ENCODE peak calls at places on chromosomes 4 and X, in ten cellular contexts. L is uterus, I is left ventricle myocardium inferior, C is tibial artery, Y is PC-9, Q is ascending aorta, X is GM23248, T is fibroblast of lung, M is stomach, B is right cardiac atrium. G is an unnamed sample.
A peak's percentile ranks its signal among the peaks of the same experiment; 100 is the strongest.

GRCh38 chrX:41526925-41527324 is 79.8 kb downstream of the NYX start:
- DNase-seq in L (no peak), I (no peak), C (no peak), Y (no peak), Q (no peak), X (peak; percentile 42), T (no peak), M (no peak), B (no peak), G (no peak)

GRCh38 chr4:38982356-38983095 is 49.7 kb downstream of the TMEM156 start:
- DNase-seq in L (no peak), I (no peak), C (no peak), Y (no peak), Q (no peak), X (peak; percentile 85), T (no peak), M (no peak), B (no peak), G (no peak)

GRCh38 chr4:181687116-181687515 is 556.1 kb upstream of the TENM3 start:
- DNase-seq in L (no peak), I (no peak), C (no peak), Y (no peak), Q (no peak), X (no peak), T (no peak), M (no peak), B (no peak), G (no peak)

GRCh38 chrX:323721-324628 is 5.4 kb upstream of the GTPBP6 start:
- DNase-seq in L (peak; percentile 57), I (peak; percentile 25), C (peak; percentile 63), Y (peak; percentile 43), Q (no peak), X (peak; percentile 61), T (peak; percentile 62), M (peak; percentile 60), B (peak; percentile 44), G (peak; percentile 66)

GRCh38 chr4:137638934-137639333 is 106.6 kb upstream of the PCDH18 start:
- DNase-seq in L (no peak), I (no peak), C (no peak), Y (no peak), Q (no peak), X (no peak), T (no peak), M (no peak), B (no peak), G (no peak)

GRCh38 chrX:103688949-103689348 is 2.5 kb upstream of the MORF4L2 start:
- DNase-seq in L (no peak), I (no peak), C (no peak), Y (peak; percentile 46), Q (no peak), X (peak; percentile 66), T (peak; percentile 60), M (no peak), B (no peak), G (peak; percentile 37)

GRCh38 chrX:554271-554670 is 76.3 kb upstream of the SHOX start:
- DNase-seq in L (no peak), I (no peak), C (no peak), Y (no peak), Q (no peak), X (no peak), T (no peak), M (no peak), B (no peak), G (no peak)

GRCh38 chr4:147821555-147821954 is 89.7 kb downstream of the ARHGAP10 start:
- DNase-seq in L (no peak), I (no peak), C (no peak), Y (no peak), Q (no peak), X (peak; percentile 34), T (no peak), M (no peak), B (no peak), G (peak; percentile 18)

GRCh38 chr4:48205092-48205491 is 64.5 kb downstream of the TEC start:
- DNase-seq in L (no peak), I (no peak), C (no peak), Y (no peak), Q (no peak), X (no peak), T (peak; percentile 9), M (no peak), B (no peak), G (no peak)
- H3K4me1 ChIP-seq in L (no peaks in the 10 kb centered on the region), I (peaks cover 15% of the 10 kb centered on the region), C (no peaks in the 10 kb centered on the region), Y (no peaks in the 10 kb centered on the region), Q (no peaks in the 10 kb centered on the region), X (no peaks in the 10 kb centered on the region), T (no peaks in the 10 kb centered on the region), M (no peaks in the 10 kb centered on the region), B (no peaks in the 10 kb centered on the region), G (no peaks in the 10 kb centered on the region)

GRCh38 chr4:86924805-86925204 is 10.0 kb upstream of the AFF1 start:
- DNase-seq in L (no peak), I (no peak), C (no peak), Y (peak; percentile 39), Q (no peak), X (peak; percentile 78), T (peak; percentile 64), M (no peak), B (no peak), G (no peak)

GRCh38 chr4:86919824-86920223 is 15.0 kb upstream of the AFF1 start:
- DNase-seq in L (no peak), I (no peak), C (no peak), Y (no peak), Q (no peak), X (peak; percentile 34), T (no peak), M (no peak), B (no peak), G (no peak)

GRCh38 chr4:86918539-86919072 is 16.2 kb upstream of the AFF1 start:
- DNase-seq in L (no peak), I (no peak), C (no peak), Y (no peak), Q (no peak), X (peak; percentile 44), T (peak; percentile 52), M (no peak), B (no peak), G (no peak)

GRCh38 chr4:86917212-86918039 is 17.4 kb upstream of the AFF1 start:
- DNase-seq in L (no peak), I (no peak), C (no peak), Y (no peak), Q (no peak), X (no peak), T (no peak), M (no peak), B (no peak), G (no peak)

GRCh38 chr4:86921608-86922252 is 13.1 kb upstream of the AFF1 start:
- DNase-seq in L (no peak), I (no peak), C (no peak), Y (no peak), Q (no peak), X (peak; percentile 69), T (peak; percentile 46), M (no peak), B (no peak), G (no peak)
- H3K27ac ChIP-seq in L (no peak overlapping the region), I (no peak overlapping the region), C (no peak overlapping the region), Y (no peak overlapping the region), Q (no peak overlapping the region), X (peak overlapping the region; percentile 33), T (no peak overlapping the region), M (no peak overlapping the region), B (no peak overlapping the region), G (no peak overlapping the region)

GRCh38 chrX:132393090-132393884 is 95.6 kb downstream of the MBNL3 start:
- DNase-seq in L (no peak), I (no peak), C (no peak), Y (no peak), Q (no peak), X (peak; percentile 1), T (no peak), M (no peak), B (no peak), G (no peak)

GRCh38 chrX:132390817-132391216 is 98.0 kb downstream of the MBNL3 start:
- DNase-seq in L (no peak), I (no peak), C (no peak), Y (no peak), Q (no peak), X (no peak), T (no peak), M (no peak), B (no peak), G (no peak)

GRCh38 chrX:132384301-132384700 is 104.5 kb downstream of the MBNL3 start:
- DNase-seq in L (no peak), I (no peak), C (no peak), Y (no peak), Q (no peak), X (no peak), T (no peak), M (no peak), B (no peak), G (no peak)

GRCh38 chrX:132389480-132389879 is 99.4 kb downstream of the MBNL3 start:
- DNase-seq in L (no peak), I (no peak), C (no peak), Y (no peak), Q (no peak), X (no peak), T (no peak), M (no peak), B (no peak), G (no peak)

DNA sequence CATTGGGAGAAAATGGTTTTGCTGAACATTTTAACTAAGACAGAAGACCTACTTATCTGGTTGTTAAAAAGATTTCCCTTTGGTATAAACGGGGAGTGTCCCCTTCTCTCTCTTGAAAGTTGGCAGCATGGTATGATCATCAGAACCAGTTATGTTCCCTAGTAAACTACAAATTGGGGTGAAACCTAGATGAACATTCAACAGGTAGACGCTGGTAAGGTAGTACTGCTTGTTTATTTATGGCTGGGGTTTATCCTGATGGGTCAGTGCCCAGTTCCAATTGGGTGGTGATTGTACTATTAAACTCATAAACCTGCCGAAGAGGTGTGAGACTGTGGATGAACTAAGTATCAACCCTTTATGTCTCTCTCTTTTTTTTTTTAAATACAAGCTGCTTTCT is 100.5 kb downstream of the MBNL3 start:
- DNase-seq in L (no peak), I (no peak), C (no peak), Y (no peak), Q (no peak), X (no peak), T (no peak), M (no peak), B (no peak), G (no peak)
- H3K4me1 ChIP-seq in L (no peaks in the 10 kb centered on the region), I (peaks cover 21% of the 10 kb centered on the region), C (no peaks in the 10 kb centered on the region), Y (no peaks in the 10 kb centered on the region), Q (no peaks in the 10 kb centered on the region), X (no peaks in the 10 kb centered on the region), T (no peaks in the 10 kb centered on the region), M (no peaks in the 10 kb centered on the region), B (no peaks in the 10 kb centered on the region), G (no peaks in the 10 kb centered on the region)

DNA sequence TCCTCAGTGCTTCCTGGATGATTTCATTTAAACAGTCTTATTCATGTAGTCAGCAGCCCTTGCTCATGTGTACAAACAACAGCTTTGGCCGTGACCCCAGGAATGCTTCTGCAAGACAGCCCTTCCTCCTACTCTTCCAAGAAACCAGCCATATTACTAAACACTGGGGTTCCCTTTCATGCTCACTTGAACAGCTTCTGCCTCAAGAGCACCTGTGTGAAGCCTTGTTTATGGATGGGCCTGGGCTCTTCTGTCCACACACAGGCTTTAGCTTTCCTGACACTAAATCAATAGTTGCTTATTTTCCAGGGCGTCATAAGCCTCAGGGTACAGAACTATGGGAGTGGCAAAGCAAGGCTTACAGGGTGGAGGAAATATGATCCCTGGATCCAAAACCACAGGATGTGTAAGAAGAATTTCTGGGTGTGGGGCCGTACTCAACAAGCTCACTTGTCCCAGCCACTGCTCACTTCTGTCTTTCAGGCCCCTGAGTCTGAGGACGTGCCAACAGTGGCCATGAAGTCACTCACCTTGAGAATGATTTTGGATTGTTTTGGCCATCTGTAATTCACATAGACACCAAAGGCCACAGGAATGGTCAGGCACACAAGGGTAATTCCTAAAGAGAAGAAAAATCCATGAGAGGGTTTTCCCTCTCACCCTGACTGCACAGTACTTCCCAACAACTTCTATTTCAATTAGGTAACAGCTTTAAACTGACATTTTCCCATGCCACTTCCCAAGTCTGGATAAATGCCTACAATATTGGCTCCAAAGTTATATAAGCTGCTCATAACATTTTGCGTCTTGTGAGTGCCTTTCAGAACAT is 17.7 kb downstream of the SLC10A6 start:
- DNase-seq in L (peak; percentile 51), I (no peak), C (no peak), Y (peak; percentile 96), Q (no peak), X (peak; percentile 97), T (peak; percentile 92), M (no peak), B (no peak), G (no peak)
- H3K27ac ChIP-seq in L (peak overlapping the region; percentile 65), I (no peak overlapping the region), C (no peak overlapping the region), Y (peak overlapping the region; percentile 90), Q (no peak overlapping the region), X (peak overlapping the region; percentile 85), T (peak overlapping the region; percentile 32), M (no peak overlapping the region), B (no peak overlapping the region), G (no peak overlapping the region)